ENCODE peak calls at places on chromosomes 7 and 10, in five cellular contexts. I, R, T, E and O are unnamed samples.

GRCh38 chr7:101586971-101587370 is 42.1 kb downstream of the MYL10 start:
- DNase-seq in I (no peak), R (no peak), T (no peak), E (no peak), O (no peak)

GRCh38 chr7:123352957-123353356 is 153.2 kb upstream of the SLC13A1 start:
- DNase-seq in I (no peak), R (no peak), T (no peak), E (no peak), O (no peak)

GRCh38 chr10:64261676-64262075 is 740.5 kb downstream of the REEP3 start:
- DNase-seq in I (no peak), R (no peak), T (no peak), E (no peak), O (no peak)

GRCh38 chr7:28292826-28293528 is 112.4 kb upstream of the JAZF1 start:
- DNase-seq in I (no peak), R (no peak), T (no peak), E (peak), O (no peak)

GRCh38 chr10:50367732-50368131 is 116.4 kb upstream of the ASAH2 start:
- DNase-seq in I (no peak), R (no peak), T (no peak), E (peak), O (no peak)

GRCh38 chr7:5354460-5355279 is 69.0 kb downstream of the TNRC18 start:
- DNase-seq in I (no peak), R (no peak), T (no peak), E (peak), O (no peak)

GRCh38 chr10:61153766-61154165 is 209.8 kb upstream of the RHOBTB1 start:
- DNase-seq in I (no peak), R (no peak), T (no peak), E (no peak), O (no peak)

GRCh38 chr7:100407285-100408180 is 21.0 kb downstream of the ZCWPW1 start:
- DNase-seq in I (no peak), R (no peak), T (no peak), E (peak), O (peak)

GRCh38 chr10:3339531-3339950 is 167.0 kb upstream of the PITRM1 start:
- DNase-seq in I (no peak), R (no peak), T (no peak), E (no peak), O (no peak)

GRCh38 chr10:119301397-119301796 is 94.0 kb downstream of the GRK5 start:
- DNase-seq in I (peak), R (peak), T (no peak), E (no peak), O (no peak)

GRCh38 chr10:27710009-27710408 is 35.6 kb downstream of the MKX start:
- DNase-seq in I (no peak), R (no peak), T (no peak), E (no peak), O (no peak)

GRCh38 chr7:81075150-81075549 is 156.3 kb upstream of the SEMA3C start:
- DNase-seq in I (no peak), R (no peak), T (no peak), E (no peak), O (no peak)